ENCODE peak calls at places on chromosomes 13 and 19, in four cellular contexts. T is right lobe of liver, B is psoas muscle, O is choroid plexus epithelial cell. A is an unnamed sample.

GRCh38 chr13:32432856-32433255 is 4.9 kb upstream of the N4BP2L1 start:
- DNase-seq in T (no peak), O (no peak), B (no peak), A (no peak)

GRCh38 chr19:29836409-29836825 is 24.6 kb downstream of the CCNE1 start:
- DNase-seq in B (no peak), O (no peak), T (no peak), A (no peak)

GRCh38 chr19:46133101-46133627 is 8.7 kb upstream of the IGFL3 start:
- DNase-seq in B (no peak), T (no peak), O (peak; percentile 92), A (peak; percentile 91)

GRCh38 chr13:97757807-97758206 is 195.7 kb upstream of the IPO5 start:
- DNase-seq in O (peak; percentile 83), B (peak; percentile 19), T (no peak), A (peak; percentile 40)

GRCh38 chr19:35248310-35249145 is at the start of gene LSR:
- DNase-seq in B (peak; percentile 47), O (no peak), T (peak; percentile 91), A (no peak)

GRCh38 chr19:8611391-8611883 is 922 bp upstream of the ADAMTS10 start:
- DNase-seq in B (peak; percentile 48), O (no peak), T (no peak), A (no peak)

GRCh38 chr19:48724796-48725753 is 5.5 kb upstream of the MAMSTR start:
- DNase-seq in B (no peak), O (peak; percentile 92), T (no peak), A (peak; percentile 97)

GRCh38 chr13:24747248-24748151 is 16.5 kb upstream of the RNF17 start:
- DNase-seq in O (peak; percentile 15), B (no peak), T (no peak), A (no peak)

GRCh38 chr13:19952850-19953249 is 5.7 kb upstream of the ZMYM2 start:
- DNase-seq in B (no peak), O (no peak), T (no peak), A (no peak)

GRCh38 chr19:44749994-44750393 is 1.5 kb downstream of the BCL3 start:
- DNase-seq in B (no peak), T (no peak), O (no peak), A (no peak)

GRCh38 chr19:16013181-16013850 is 63.0 kb upstream of the TPM4 start:
- DNase-seq in B (no peak), O (no peak), T (no peak), A (no peak)

GRCh38 chr13:113920606-113921306 is 53.1 kb downstream of the C13orf46 start:
- DNase-seq in B (no peak), T (no peak), O (no peak), A (no peak)

GRCh38 chr13:106649495-106649894 is 81.6 kb upstream of the ARGLU1 start:
- DNase-seq in T (no peak), O (peak; percentile 37), B (no peak), A (no peak)

GRCh38 chr19:4910594-4911273 is 1.4 kb downstream of the UHRF1 start:
- DNase-seq in B (peak; percentile 17), O (peak; percentile 66), T (peak; percentile 35), A (peak; percentile 55)

GRCh38 chr13:44575741-44576395 is at the start of gene TSC22D1:
- DNase-seq in O (peak; percentile 71), B (peak; percentile 32), T (peak; percentile 41), A (peak; percentile 51)

GRCh38 chr13:103510007-103510406 is 443.8 kb upstream of the SLC10A2 start:
- DNase-seq in O (no peak), B (no peak), T (no peak), A (no peak)

GRCh38 chr13:27341616-27342015 is 71.0 kb downstream of the RASL11A start:
- DNase-seq in B (no peak), O (no peak), T (peak; percentile 30), A (no peak)

GRCh38 chr19:8352134-8352827 is 9.2 kb upstream of the KANK3 start:
- DNase-seq in B (no peak), T (no peak), O (peak; percentile 56), A (no peak)

GRCh38 chr19:17332677-17333581 is 1.7 kb downstream of the ANO8 start:
- DNase-seq in B (no peak), T (no peak), O (peak; percentile 65), A (peak; percentile 63)

GRCh38 chr19:47598407-47599349 is 10.3 kb upstream of the BICRA start:
- DNase-seq in B (peak; percentile 56), O (peak; percentile 97), T (no peak), A (peak; percentile 98)

GRCh38 chr13:28117689-28118377 is 17.5 kb upstream of the FLT3 start:
- DNase-seq in O (peak; percentile 55), T (peak; percentile 42), B (no peak), A (no peak)

GRCh38 chr13:52348983-52349780 is 56.8 kb downstream of the THSD1 start:
- DNase-seq in B (no peak), O (peak; percentile 62), T (no peak), A (peak; percentile 92)

GRCh38 chr13:110284809-110285519 is 22.0 kb downstream of the COL4A1 start:
- DNase-seq in B (no peak), T (no peak), O (no peak), A (peak; percentile 65)

GRCh38 chr13:110289174-110289573 is 17.8 kb downstream of the COL4A1 start:
- DNase-seq in T (no peak), B (no peak), O (no peak), A (no peak)

GRCh38 chr13:110285991-110286923 is 20.7 kb downstream of the COL4A1 start:
- DNase-seq in O (no peak), T (no peak), B (no peak), A (no peak)

GRCh38 chr13:110289661-110290060 is 17.3 kb downstream of the COL4A1 start:
- DNase-seq in T (no peak), B (no peak), O (no peak), A (no peak)

GRCh38 chr13:110287031-110287828 is 19.7 kb downstream of the COL4A1 start:
- DNase-seq in B (no peak), O (no peak), T (no peak), A (no peak)
- H3K4me3 ChIP-seq in B (no peak overlapping the region), O (no peak overlapping the region), T (no peak overlapping the region), A (no peak overlapping the region)

GRCh38 chr19:53965091-53965490 is 2.4 kb downstream of the CACNG8 start:
- DNase-seq in T (no peak), B (no peak), O (no peak), A (no peak)
- H3K4me3 ChIP-seq in T (no peak overlapping the region), B (peak overlapping the region; percentile 32), O (no peak overlapping the region), A (no peak overlapping the region)

GRCh38 chr13:30370916-30371521 is 51.3 kb upstream of the UBE2L5 start:
- DNase-seq in O (no peak), T (no peak), B (no peak), A (no peak)
- H3K4me3 ChIP-seq in O (no peak overlapping the region), T (no peak overlapping the region), B (no peak overlapping the region), A (no peak overlapping the region)

GRCh38 chr19:3097442-3097871 is 3.3 kb downstream of the GNA11 start:
- DNase-seq in O (no peak), B (no peak), T (no peak), A (no peak)

GRCh38 chr19:3098141-3098514 is 4.0 kb downstream of the GNA11 start:
- DNase-seq in B (peak; percentile 52), O (no peak), T (peak; percentile 21), A (peak; percentile 47)

GRCh38 chr19:3100331-3100730 is 6.2 kb downstream of the GNA11 start:
- DNase-seq in B (no peak), O (no peak), T (no peak), A (no peak)

GRCh38 chr19:3099347-3100145 is 5.4 kb downstream of the GNA11 start:
- DNase-seq in O (no peak), T (no peak), B (no peak), A (no peak)

GRCh38 chr19:3098515-3099346 is 4.6 kb downstream of the GNA11 start:
- DNase-seq in O (peak; percentile 40), T (peak; percentile 68), B (peak; percentile 74), A (peak; percentile 30)
- H3K4me3 ChIP-seq in O (peak overlapping the region; percentile 45), T (peak overlapping the region; percentile 9), B (peak overlapping the region; percentile 98), A (peak overlapping the region; percentile 80)

DNA sequence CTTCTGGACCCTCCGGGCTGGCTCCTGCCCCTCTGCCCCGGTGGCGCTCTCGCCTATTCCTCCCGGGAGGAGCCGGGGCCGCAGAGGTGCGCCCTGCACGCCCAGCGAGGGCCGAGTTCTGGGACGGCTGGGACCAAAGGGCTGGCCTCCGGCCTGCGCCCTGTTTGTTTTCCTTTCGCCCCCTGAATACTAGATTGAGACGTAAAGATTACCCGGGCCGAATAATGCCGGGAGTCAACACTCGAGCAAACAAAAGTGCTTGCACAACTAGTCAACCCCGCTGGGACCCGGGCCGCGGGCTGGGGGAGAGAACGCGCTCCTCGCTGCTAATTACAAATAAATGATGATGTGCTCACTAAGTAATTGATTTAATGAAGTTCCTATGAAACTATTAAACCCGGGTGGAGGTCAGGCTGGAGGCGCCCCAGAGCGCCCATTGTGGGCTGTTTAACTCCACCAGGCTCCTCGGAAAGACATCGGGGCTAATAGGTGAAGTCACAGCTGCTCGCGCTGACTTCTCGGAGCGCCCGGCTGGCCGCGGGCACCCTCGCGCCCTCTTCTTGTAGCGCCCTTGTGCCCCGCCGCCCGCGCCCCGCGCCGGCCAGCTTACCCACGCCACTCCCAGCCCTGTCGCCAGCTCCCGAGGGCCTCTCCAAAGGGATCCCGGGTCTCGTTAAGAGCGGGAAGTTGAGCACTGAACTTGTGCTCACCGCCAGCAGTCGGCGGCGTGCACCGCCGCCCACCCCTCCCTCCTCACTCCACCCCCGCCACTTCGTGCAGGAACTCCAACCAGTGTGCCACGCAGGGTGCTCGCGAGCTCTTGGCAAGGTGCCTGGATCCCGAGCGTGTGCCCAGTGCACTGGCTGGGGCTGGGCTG is 14.9 kb downstream of the ZIC5 start:
- DNase-seq in T (no peak), O (no peak), B (peak; percentile 19), A (no peak)
- H3K4me3 ChIP-seq in T (no peak overlapping the region), O (peak overlapping the region; percentile 52), B (peak overlapping the region; percentile 49), A (no peak overlapping the region)

DNA sequence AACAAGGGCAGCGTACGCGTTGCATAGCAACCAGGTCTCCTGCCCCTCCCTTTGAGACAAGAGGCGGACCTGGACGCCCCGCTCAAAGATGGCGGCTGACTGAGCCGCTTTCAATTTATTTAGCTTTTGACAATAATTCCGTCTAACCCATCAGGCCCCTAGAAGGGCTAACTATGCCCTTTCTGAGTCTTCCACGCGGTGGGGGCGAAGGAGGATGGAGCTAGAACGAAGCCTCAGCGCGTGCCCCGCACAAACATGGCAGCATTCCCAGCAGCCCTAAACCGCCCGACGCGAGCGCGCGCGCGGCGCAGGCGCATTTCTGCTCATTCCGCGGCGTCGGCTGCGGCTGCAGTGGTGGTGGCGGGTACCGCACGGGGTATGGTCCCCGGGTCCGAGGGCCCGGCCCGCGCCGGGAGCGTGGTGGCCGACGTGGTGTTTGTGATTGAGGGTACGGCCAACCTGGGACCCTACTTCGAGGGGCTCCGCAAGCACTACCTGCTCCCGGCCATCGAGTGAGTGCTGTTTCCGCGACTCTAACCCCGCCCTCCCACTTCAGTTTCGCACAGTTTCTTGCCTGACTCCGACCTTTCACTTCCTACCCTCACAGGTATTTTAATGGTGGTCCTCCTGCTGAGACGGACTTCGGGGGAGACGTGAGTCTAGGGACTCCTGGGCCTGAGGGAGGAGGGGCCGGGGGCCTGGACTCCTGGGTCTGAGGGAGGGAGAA is at the start of gene MED25:
- DNase-seq in B (peak; percentile 89), T (peak; percentile 85), O (peak; percentile 84), A (peak; percentile 77)
- H3K4me3 ChIP-seq in B (peak within 1 kb of the TSS; percentile 91), T (peak within 1 kb of the TSS; percentile 87), O (peak within 1 kb of the TSS; percentile 94), A (peak within 1 kb of the TSS; percentile 96)

A was measured in fibroblast of mammary gland.